ENCODE peak calls at places on chromosomes 13 and 19, in four cellular contexts. One of them, this sample, is unnamed.

GRCh38 chr13:108835082-108835481 is 205.7 kb downstream of the MYO16 start:
- DNase-seq in adrenal gland: no peak
- DNase-seq in IMR-90: no peak
- DNase-seq in stomach: no peak
- DNase-seq in this sample: no peak

GRCh38 chr19:56084835-56085536 is 36.1 kb downstream of the ZNF787 start:
- DNase-seq in adrenal gland: no peak
- DNase-seq in IMR-90: no peak
- DNase-seq in stomach: no peak
- DNase-seq in this sample: no peak

GRCh38 chr13:43377955-43378354 is 354.6 kb downstream of the DNAJC15 start:
- DNase-seq in adrenal gland: no peak
- DNase-seq in stomach: peak; percentile 38
- DNase-seq in IMR-90: peak; percentile 65
- DNase-seq in this sample: no peak

GRCh38 chr19:34351382-34351802 is 13.6 kb upstream of the GPI start:
- DNase-seq in stomach: peak; percentile 87
- DNase-seq in IMR-90: no peak
- DNase-seq in adrenal gland: no peak
- DNase-seq in this sample: no peak

GRCh38 chr13:31073859-31074718 is 87.6 kb downstream of the HSPH1 start:
- DNase-seq in stomach: no peak
- DNase-seq in adrenal gland: no peak
- DNase-seq in IMR-90: peak; percentile 69
- DNase-seq in this sample: no peak

GRCh38 chr19:518292-519231 is 11.3 kb downstream of the TPGS1 start:
- DNase-seq in IMR-90: peak; percentile 63
- DNase-seq in stomach: no peak
- DNase-seq in adrenal gland: no peak
- DNase-seq in this sample: no peak

GRCh38 chr19:38277549-38277948 is 13.2 kb downstream of the SPINT2 start:
- DNase-seq in stomach: no peak
- DNase-seq in adrenal gland: no peak
- DNase-seq in IMR-90: peak; percentile 35
- DNase-seq in this sample: no peak

GRCh38 chr19:30387311-30388115 is 15.3 kb downstream of the ZNF536 start:
- DNase-seq in IMR-90: no peak
- DNase-seq in adrenal gland: peak; percentile 63
- DNase-seq in stomach: no peak
- DNase-seq in this sample: no peak

GRCh38 chr19:35774274-35775045 is 904 bp upstream of the ARHGAP33 start:
- DNase-seq in IMR-90: no peak
- DNase-seq in adrenal gland: no peak
- DNase-seq in stomach: no peak
- DNase-seq in this sample: no peak

GRCh38 chr19:32289566-32290210 is 55.7 kb upstream of the ZNF507 start:
- DNase-seq in stomach: no peak
- DNase-seq in adrenal gland: no peak
- DNase-seq in IMR-90: no peak
- DNase-seq in this sample: no peak

GRCh38 chr13:38498271-38498670 is 148.6 kb downstream of the UFM1 start:
- DNase-seq in stomach: no peak
- DNase-seq in adrenal gland: no peak
- DNase-seq in IMR-90: no peak
- DNase-seq in this sample: no peak

GRCh38 chr19:51915324-51915867 is 10.6 kb upstream of the ZNF649 start:
- DNase-seq in adrenal gland: no peak
- DNase-seq in IMR-90: no peak
- DNase-seq in stomach: no peak
- DNase-seq in this sample: no peak

GRCh38 chr13:99998261-99998660 is 16.7 kb downstream of the ZIC2 start:
- DNase-seq in IMR-90: no peak
- DNase-seq in adrenal gland: no peak
- DNase-seq in stomach: no peak
- DNase-seq in this sample: no peak

GRCh38 chr19:18363787-18364186 is 22.2 kb upstream of the GDF15 start:
- DNase-seq in IMR-90: no peak
- DNase-seq in stomach: no peak
- DNase-seq in adrenal gland: no peak
- DNase-seq in this sample: no peak

GRCh38 chr19:18362934-18363542 is 22.6 kb downstream of the PGPEP1 start:
- DNase-seq in stomach: no peak
- DNase-seq in IMR-90: no peak
- DNase-seq in adrenal gland: no peak
- DNase-seq in this sample: no peak

GRCh38 chr19:18361646-18362045 is 21.2 kb downstream of the PGPEP1 start:
- DNase-seq in stomach: no peak
- DNase-seq in IMR-90: peak; percentile 37
- DNase-seq in adrenal gland: no peak
- DNase-seq in this sample: no peak

GRCh38 chr19:18366027-18366435 is 19.9 kb upstream of the GDF15 start:
- DNase-seq in IMR-90: no peak
- DNase-seq in adrenal gland: no peak
- DNase-seq in stomach: no peak
- DNase-seq in this sample: no peak

GRCh38 chr19:18364826-18365528 is 21.0 kb upstream of the GDF15 start:
- DNase-seq in IMR-90: peak; percentile 100
- DNase-seq in stomach: peak; percentile 92
- DNase-seq in adrenal gland: peak; percentile 90
- DNase-seq in this sample: peak; percentile 82
- TF ChIP-seq POLR2A in IMR-90: peak; percentile 23
- TF ChIP-seq POLR2A in stomach: no peak
- TF ChIP-seq POLR2A in adrenal gland: peak; percentile 59
- TF ChIP-seq POLR2A in this sample: peak; percentile 24

GRCh38 chr19:43798026-43798545 is 4.2 kb downstream of the LYPD5 start:
- DNase-seq in IMR-90: no peak
- DNase-seq in adrenal gland: no peak
- DNase-seq in stomach: no peak
- DNase-seq in this sample: no peak
- H3K4me3 ChIP-seq in IMR-90: peak overlapping the region; percentile 25
- H3K4me3 ChIP-seq in adrenal gland: peak overlapping the region; percentile 62
- H3K4me3 ChIP-seq in stomach: peak overlapping the region; percentile 42
- H3K4me3 ChIP-seq in this sample: peak overlapping the region; percentile 31

GRCh38 chr19:8593931-8594330 is 16.6 kb downstream of the ADAMTS10 start:
- DNase-seq in adrenal gland: no peak
- DNase-seq in IMR-90: no peak
- DNase-seq in stomach: no peak
- DNase-seq in this sample: no peak

GRCh38 chr19:8595651-8596050 is 14.9 kb downstream of the ADAMTS10 start:
- DNase-seq in IMR-90: no peak
- DNase-seq in adrenal gland: no peak
- DNase-seq in stomach: no peak
- DNase-seq in this sample: no peak

GRCh38 chr19:8600064-8600463 is 10.5 kb downstream of the ADAMTS10 start:
- DNase-seq in stomach: no peak
- DNase-seq in adrenal gland: no peak
- DNase-seq in IMR-90: no peak
- DNase-seq in this sample: no peak

GRCh38 chr19:8592231-8593009 is 15.2 kb upstream of the MYO1F start:
- DNase-seq in adrenal gland: peak; percentile 98
- DNase-seq in stomach: peak; percentile 85
- DNase-seq in IMR-90: peak; percentile 95
- DNase-seq in this sample: peak; percentile 92

GRCh38 chr19:8596168-8596567 is 14.3 kb downstream of the ADAMTS10 start:
- DNase-seq in adrenal gland: no peak
- DNase-seq in IMR-90: no peak
- DNase-seq in stomach: no peak
- DNase-seq in this sample: no peak
- H3K27ac ChIP-seq in adrenal gland: no peak overlapping the region
- H3K27ac ChIP-seq in IMR-90: no peak overlapping the region
- H3K27ac ChIP-seq in stomach: no peak overlapping the region
- H3K27ac ChIP-seq in this sample: no peak overlapping the region

GRCh38 chr13:60162096-60162495 is 1.6 kb downstream of the DIAPH3 start:
- DNase-seq in stomach: no peak
- DNase-seq in IMR-90: peak; percentile 6
- DNase-seq in adrenal gland: no peak
- DNase-seq in this sample: no peak

GRCh38 chr13:60163525-60164471 is at the start of gene DIAPH3:
- DNase-seq in adrenal gland: peak; percentile 97
- DNase-seq in IMR-90: peak; percentile 95
- DNase-seq in stomach: peak; percentile 97
- DNase-seq in this sample: peak; percentile 98

GRCh38 chr13:60167121-60167520 is 3.4 kb upstream of the DIAPH3 start:
- DNase-seq in IMR-90: no peak
- DNase-seq in stomach: no peak
- DNase-seq in adrenal gland: no peak
- DNase-seq in this sample: no peak

GRCh38 chr13:60164490-60164889 is 762 bp upstream of the DIAPH3 start:
- DNase-seq in adrenal gland: no peak
- DNase-seq in IMR-90: peak; percentile 2
- DNase-seq in stomach: no peak
- DNase-seq in this sample: no peak

GRCh38 chr13:60165391-60166099 is 1.8 kb upstream of the DIAPH3 start:
- DNase-seq in stomach: no peak
- DNase-seq in adrenal gland: no peak
- DNase-seq in IMR-90: peak; percentile 75
- DNase-seq in this sample: no peak
- TF ChIP-seq POLR2A in stomach: no peak
- TF ChIP-seq POLR2A in adrenal gland: no peak
- TF ChIP-seq POLR2A in IMR-90: no peak
- TF ChIP-seq POLR2A in this sample: no peak